ENCODE peak calls at places on chromosomes 1 and 21, in nine cellular contexts. H is endothelial cell of umbilical vein; V is DMS79; R is activated CD4-positive, alpha-beta T cell treated with anti-CD3 and anti-CD28 coated beads, Interleukin-2, amount 10 ng/mL, durations not matched to agents 7 days and 5 days; S is IMR-90; K is EL; Z is glomerular endothelial cell; Y is activated naive CD4-positive, alpha-beta T cell treated with anti-CD3 and anti-CD28 coated beads for 36 hours; P is GM10248. F is an unnamed sample.

GRCh38 chr1:30512922-30513265 is 210.5 kb downstream of the MATN1 start:
- DNase-seq in H (no peak), V (no peak), R (no peak), S (no peak), K (no peak), Z (no peak), Y (no peak), P (no peak), F (no peak)

GRCh38 chr1:20448626-20449215 is 37.3 kb downstream of the CAMK2N1 start:
- DNase-seq in H (no peak), V (no peak), R (no peak), S (no peak), K (no peak), Z (no peak), Y (no peak), P (no peak), F (no peak)

GRCh38 chr1:115545096-115545720 is 96.6 kb upstream of the VANGL1 start:
- DNase-seq in H (no peak), V (no peak), R (no peak), S (no peak), K (peak), Z (no peak), Y (no peak), P (no peak), F (no peak)

GRCh38 chr1:68293609-68294353 is 61.5 kb upstream of the WLS start:
- DNase-seq in H (peak), V (no peak), R (no peak), S (peak), K (no peak), Z (no peak), Y (no peak), P (no peak), F (no peak)

GRCh38 chr1:51729824-51730284 is 113.0 kb downstream of the OSBPL9 start:
- DNase-seq in H (no peak), V (peak), R (no peak), S (peak), K (peak), Z (no peak), Y (no peak), P (no peak), F (no peak)

GRCh38 chr1:110005971-110006370 is 21.4 kb downstream of the AHCYL1 start:
- DNase-seq in H (no peak), V (no peak), R (no peak), S (peak), K (peak), Z (no peak), Y (no peak), P (no peak), F (no peak)

GRCh38 chr1:229379901-229380300 is 37.1 kb upstream of the CCSAP start:
- DNase-seq in H (no peak), V (no peak), R (no peak), S (no peak), K (no peak), Z (no peak), Y (no peak), P (no peak), F (no peak)

GRCh38 chr1:230770317-230770716 is 23.1 kb downstream of the CAPN9 start:
- DNase-seq in H (no peak), V (no peak), R (no peak), S (no peak), K (no peak), Z (no peak), Y (no peak), P (no peak), F (no peak)

GRCh38 chr1:109040627-109041613 is 982 bp downstream of the WDR47 start:
- DNase-seq in H (peak), V (no peak), R (peak), S (no peak), K (peak), Z (no peak), Y (peak), P (peak), F (peak)

GRCh38 chr1:21677168-21677567 is 8.0 kb upstream of the RAP1GAP start:
- DNase-seq in H (no peak), V (no peak), R (no peak), S (no peak), K (no peak), Z (no peak), Y (no peak), P (no peak), F (no peak)

GRCh38 chr1:85992756-85993155 is 163.8 kb downstream of the COL24A1 start:
- DNase-seq in H (peak), V (no peak), R (no peak), S (peak), K (peak), Z (no peak), Y (no peak), P (peak), F (no peak)

GRCh38 chr1:218829143-218829542 is 344.5 kb upstream of the LYPLAL1 start:
- DNase-seq in H (no peak), V (no peak), R (no peak), S (peak), K (no peak), Z (no peak), Y (no peak), P (no peak), F (no peak)

GRCh38 chr1:226083303-226084101 is 21.0 kb downstream of the H3-3A start:
- DNase-seq in H (peak), V (peak), R (peak), S (peak), K (peak), Z (no peak), Y (peak), P (peak), F (peak)

GRCh38 chr1:236307437-236307836 is 25.7 kb upstream of the ERO1B start:
- DNase-seq in H (no peak), V (peak), R (no peak), S (no peak), K (no peak), Z (no peak), Y (no peak), P (no peak), F (no peak)

GRCh38 chr1:186617860-186618780 is 62.1 kb downstream of the PTGS2 start:
- DNase-seq in H (no peak), V (no peak), R (peak), S (no peak), K (peak), Z (no peak), Y (peak), P (peak), F (no peak)

GRCh38 chr1:166544036-166544435 is 295.2 kb upstream of the POGK start:
- DNase-seq in H (no peak), V (no peak), R (no peak), S (no peak), K (no peak), Z (no peak), Y (no peak), P (no peak), F (no peak)

GRCh38 chr1:174726167-174726879 is 273.4 kb upstream of the CACYBP start:
- DNase-seq in H (peak), V (no peak), R (no peak), S (peak), K (peak), Z (no peak), Y (no peak), P (no peak), F (no peak)

GRCh38 chr21:46006547-46007497 is 25.3 kb downstream of the COL6A1 start:
- DNase-seq in H (no peak), V (no peak), R (no peak), S (no peak), K (no peak), Z (no peak), Y (no peak), P (no peak), F (no peak)

GRCh38 chr21:41621523-41621922 is 113.6 kb upstream of the TMPRSS2 start:
- DNase-seq in H (no peak), V (no peak), R (no peak), S (no peak), K (no peak), Z (no peak), Y (no peak), P (no peak), F (no peak)

GRCh38 chr1:66333463-66334232 is 200.3 kb upstream of the SGIP1 start:
- DNase-seq in H (peak), V (no peak), R (no peak), S (no peak), K (no peak), Z (no peak), Y (peak), P (no peak), F (no peak)

GRCh38 chr1:86231076-86231475 is 74.5 kb upstream of the COL24A1 start:
- DNase-seq in H (no peak), V (no peak), R (no peak), S (no peak), K (peak), Z (no peak), Y (no peak), P (no peak), F (no peak)

GRCh38 chr1:116150368-116150767 is 39.2 kb downstream of the MAB21L3 start:
- DNase-seq in H (no peak), V (no peak), R (no peak), S (no peak), K (no peak), Z (no peak), Y (no peak), P (no peak), F (no peak)

GRCh38 chr1:24828183-24828886 is 83.1 kb downstream of the CLIC4 start:
- DNase-seq in H (peak), V (no peak), R (no peak), S (no peak), K (no peak), Z (no peak), Y (no peak), P (no peak), F (no peak)

GRCh38 chr1:104636581-104636980 is 886.9 kb downstream of the AMY1C start:
- DNase-seq in H (no peak), V (no peak), R (no peak), S (no peak), K (no peak), Z (no peak), Y (no peak), P (peak), F (no peak)

GRCh38 chr21:46159390-46159789 is 4.0 kb upstream of the FTCD start:
- DNase-seq in H (no peak), V (no peak), R (no peak), S (no peak), K (no peak), Z (no peak), Y (no peak), P (no peak), F (no peak)

GRCh38 chr1:201515895-201516294 is 9.0 kb upstream of the CSRP1 start:
- DNase-seq in H (no peak), V (no peak), R (no peak), S (no peak), K (no peak), Z (no peak), Y (no peak), P (no peak), F (no peak)

GRCh38 chr21:44431300-44431699 is 24.0 kb upstream of the LRRC3 start:
- DNase-seq in H (no peak), V (no peak), R (no peak), S (no peak), K (no peak), Z (no peak), Y (no peak), P (no peak), F (no peak)

GRCh38 chr1:170720661-170721060 is 56.7 kb downstream of the PRRX1 start:
- DNase-seq in H (no peak), V (no peak), R (no peak), S (no peak), K (no peak), Z (no peak), Y (no peak), P (no peak), F (no peak)

GRCh38 chr1:178388398-178389161 is 108.2 kb downstream of the CLEC20A start:
- DNase-seq in H (no peak), V (no peak), R (no peak), S (peak), K (peak), Z (no peak), Y (no peak), P (no peak), F (no peak)

GRCh38 chr1:232549998-232550397 is 79.9 kb downstream of the SIPA1L2 start:
- DNase-seq in H (no peak), V (no peak), R (no peak), S (no peak), K (no peak), Z (no peak), Y (no peak), P (no peak), F (no peak)